ENCODE peak calls at places on chromosomes 4 and X, in eight cellular contexts. G is tibial artery, Z is pancreas, P is adrenal gland, A is small intestine, W is hepatocyte, F is left lung, H is MM.1S. B is an unnamed sample.

GRCh38 chr4:54527532-54527931 is 130.2 kb upstream of the KIT start:
- DNase-seq in F (no peak), W (no peak), A (no peak), G (no peak), H (no peak), P (no peak), Z (no peak), B (no peak)

GRCh38 chr4:7041851-7042696 is 1.1 kb upstream of the TADA2B start:
- DNase-seq in Z (peak; percentile 50), P (peak; percentile 69), F (peak; percentile 80), W (peak; percentile 75), H (no peak), G (peak; percentile 77), A (peak; percentile 49), B (no peak)

GRCh38 chr4:98937977-98938376 is 9.0 kb upstream of the EIF4E start:
- DNase-seq in P (no peak), G (no peak), Z (no peak), H (no peak), F (no peak), A (no peak), W (no peak), B (no peak)

GRCh38 chrX:143837444-143837843 is 46.4 kb upstream of the UBE2NL start:
- DNase-seq in A (no peak), F (no peak), H (no peak), Z (no peak), W (no peak), P (no peak), G (no peak), B (no peak)

GRCh38 chr4:14783011-14783877 is 219.0 kb upstream of the CPEB2 start:
- DNase-seq in P (no peak), Z (no peak), A (no peak), W (no peak), G (no peak), H (peak; percentile 18), F (no peak), B (no peak)

GRCh38 chr4:53013873-53014272 is 151.8 kb downstream of the RASL11B start:
- DNase-seq in P (no peak), F (no peak), G (no peak), W (no peak), Z (no peak), A (no peak), H (no peak), B (no peak)

GRCh38 chrX:6283826-6284225 is 55.2 kb upstream of the NLGN4X start:
- DNase-seq in Z (no peak), A (no peak), H (no peak), P (no peak), G (no peak), F (no peak), W (no peak), B (no peak)

GRCh38 chr4:113159901-113160545 is 110.6 kb downstream of the ANK2 start:
- DNase-seq in H (no peak), P (no peak), W (no peak), Z (no peak), F (no peak), A (no peak), G (no peak), B (no peak)

GRCh38 chrX:115177941-115178340 is 11.3 kb upstream of the RBMXL3 start:
- DNase-seq in H (no peak), G (no peak), F (no peak), A (no peak), P (no peak), Z (no peak), W (peak; percentile 4), B (no peak)

GRCh38 chr4:163484906-163485305 is 9.6 kb upstream of the TMA16 start:
- DNase-seq in A (peak; percentile 22), W (peak; percentile 71), G (no peak), F (no peak), Z (no peak), P (peak; percentile 41), H (peak; percentile 57), B (no peak)

GRCh38 chrX:38881727-38882126 is 80.5 kb downstream of the MID1IP1 start:
- DNase-seq in G (no peak), F (no peak), P (no peak), H (no peak), A (no peak), W (no peak), Z (no peak), B (no peak)

GRCh38 chr4:121041307-121042090 is 30.8 kb downstream of the NDNF start:
- DNase-seq in F (no peak), W (no peak), G (no peak), P (no peak), Z (no peak), H (peak; percentile 88), A (peak; percentile 29), B (no peak)

GRCh38 chr4:105283501-105283900 is 136.8 kb downstream of the TET2 start:
- DNase-seq in W (no peak), F (no peak), A (no peak), Z (no peak), P (no peak), G (no peak), H (no peak), B (no peak)

GRCh38 chr4:86043755-86044592 is 315.9 kb downstream of the MAPK10 start:
- DNase-seq in H (peak; percentile 58), F (no peak), W (peak; percentile 60), A (peak; percentile 48), G (no peak), P (peak; percentile 36), Z (no peak), B (no peak)

GRCh38 chr4:7863911-7864681 is 75.6 kb downstream of the AFAP1 start:
- DNase-seq in P (no peak), A (no peak), H (no peak), W (peak; percentile 73), F (no peak), G (no peak), Z (no peak), B (no peak)

GRCh38 chrX:133333154-133333750 is 82.0 kb downstream of the GPC4 start:
- DNase-seq in F (no peak), H (no peak), Z (no peak), P (no peak), W (no peak), A (no peak), G (no peak), B (no peak)

GRCh38 chr4:30882443-30882842 is 162.3 kb downstream of the PCDH7 start:
- DNase-seq in Z (no peak), P (no peak), F (no peak), W (no peak), G (no peak), A (no peak), H (no peak), B (no peak)

GRCh38 chr4:114076865-114077264 is 97.4 kb upstream of the ARSJ start:
- DNase-seq in G (no peak), F (no peak), W (no peak), Z (no peak), H (no peak), A (no peak), P (no peak), B (no peak)

GRCh38 chr4:113958766-113959540 is 20.5 kb downstream of the ARSJ start:
- DNase-seq in F (no peak), Z (no peak), P (no peak), W (peak; percentile 69), H (no peak), G (no peak), A (peak; percentile 86), B (no peak)

GRCh38 chr4:1130318-1131186 is 17.2 kb upstream of the RNF212 start:
- DNase-seq in H (peak; percentile 78), W (peak; percentile 84), F (peak; percentile 63), Z (peak; percentile 76), P (peak; percentile 68), G (peak; percentile 80), A (peak; percentile 85), B (peak; percentile 77)

GRCh38 chr4:4521069-4521468 is 20.8 kb downstream of the STX18 start:
- DNase-seq in Z (no peak), H (no peak), W (no peak), P (no peak), G (no peak), F (no peak), A (no peak), B (no peak)

GRCh38 chrX:121579016-121579760 is 531.8 kb downstream of the GLUD2 start:
- DNase-seq in F (no peak), P (peak; percentile 49), A (no peak), W (peak; percentile 29), Z (no peak), G (no peak), H (peak; percentile 77), B (no peak)

GRCh38 chrX:155959018-155959587 is 38.4 kb upstream of the IL9R start:
- DNase-seq in F (no peak), G (no peak), P (no peak), Z (no peak), A (no peak), W (no peak), H (no peak), B (no peak)

GRCh38 chr4:39559641-39560040 is 32.4 kb upstream of the UGDH start:
- DNase-seq in W (no peak), F (no peak), H (no peak), G (no peak), A (peak; percentile 27), Z (no peak), P (no peak), B (no peak)

GRCh38 chr4:68368566-68369473 is 18.9 kb upstream of the YTHDC1 start:
- DNase-seq in H (no peak), Z (no peak), F (no peak), P (no peak), W (no peak), G (no peak), A (no peak), B (no peak)

GRCh38 chr4:183798249-183798920 is 106.7 kb upstream of the STOX2 start:
- DNase-seq in P (no peak), W (peak; percentile 57), Z (no peak), H (no peak), F (no peak), G (no peak), A (peak; percentile 7), B (no peak)
- H3K27me3 ChIP-seq in P (peaks cover 38% of the 10 kb centered on the region), W (peaks cover 18% of the 10 kb centered on the region), Z (no peaks in the 10 kb centered on the region), H (no peaks in the 10 kb centered on the region), F (peaks cover 48% of the 10 kb centered on the region), G (peaks cover 43% of the 10 kb centered on the region), A (peaks cover 14% of the 10 kb centered on the region), B (no peaks in the 10 kb centered on the region)

GRCh38 chr4:165873298-165874071 is 448 bp downstream of the TLL1 start:
- DNase-seq in H (peak; percentile 57), W (peak; percentile 55), G (no peak), Z (peak; percentile 60), A (peak; percentile 40), P (peak; percentile 13), F (peak; percentile 31), B (peak; percentile 65)
- H3K27me3 ChIP-seq in H (no peaks in the 10 kb centered on the region), W (peaks cover 60% of the 10 kb centered on the region), G (peaks cover 4% of the 10 kb centered on the region), Z (no peaks in the 10 kb centered on the region), A (no peaks in the 10 kb centered on the region), P (peaks cover 23% of the 10 kb centered on the region), F (peaks cover 56% of the 10 kb centered on the region), B (peaks cover 8% of the 10 kb centered on the region)

GRCh38 chr4:80201326-80202151 is 4.2 kb downstream of the PRDM8 start:
- DNase-seq in A (no peak), P (no peak), H (no peak), Z (no peak), G (no peak), F (no peak), W (peak; percentile 52), B (no peak)
- H3K27me3 ChIP-seq in A (peaks cover 13% of the 10 kb centered on the region), P (peaks cover 37% of the 10 kb centered on the region), H (no peaks in the 10 kb centered on the region), Z (peaks cover 3% of the 10 kb centered on the region), G (peaks cover 45% of the 10 kb centered on the region), F (peaks cover 90% of the 10 kb centered on the region), W (peaks cover 96% of the 10 kb centered on the region), B (no peaks in the 10 kb centered on the region)

GRCh38 chrX:79645749-79646148 is 278.6 kb upstream of the ITM2A start:
- DNase-seq in P (no peak), Z (no peak), G (no peak), F (no peak), H (no peak), A (no peak), W (no peak), B (no peak)
- H3K27me3 ChIP-seq in P (peaks cover 3% of the 10 kb centered on the region), Z (no peaks in the 10 kb centered on the region), G (no peaks in the 10 kb centered on the region), F (no peaks in the 10 kb centered on the region), H (no peaks in the 10 kb centered on the region), A (no peaks in the 10 kb centered on the region), W (no peaks in the 10 kb centered on the region), B (no peaks in the 10 kb centered on the region)

B was measured in Peyer's patch.